ENCODE peak calls at places on chromosomes 1 and 21, in seven cellular contexts. H, J, Z, A, K, G and T are unnamed samples.

GRCh38 chr1:90850925-90851710 is 134.0 kb upstream of the BARHL2 start:
- DNase-seq in H (peak; percentile 14), J (peak; percentile 74), Z (peak; percentile 90), A (peak; percentile 57), K (peak; percentile 55), G (peak; percentile 82), T (peak; percentile 18)

GRCh38 chr1:203628185-203628996 is 1.8 kb downstream of the ATP2B4 start:
- DNase-seq in H (no peak), J (no peak), Z (peak; percentile 70), A (peak; percentile 43), K (peak; percentile 56), G (no peak), T (no peak)

GRCh38 chr1:197884173-197884572 is 18.3 kb upstream of the C1orf53 start:
- DNase-seq in H (no peak), J (no peak), Z (no peak), A (no peak), K (no peak), G (peak; percentile 28), T (no peak)

GRCh38 chr1:23854568-23854967 is 13.5 kb downstream of the FUCA1 start:
- DNase-seq in H (no peak), J (no peak), Z (no peak), A (peak; percentile 8), K (no peak), G (no peak), T (no peak)

GRCh38 chr1:116273042-116273783 is 99.8 kb upstream of the ATP1A1 start:
- DNase-seq in H (no peak), J (no peak), Z (no peak), A (no peak), K (no peak), G (no peak), T (no peak)

GRCh38 chr1:13889495-13889894 is 189.5 kb downstream of the PRDM2 start:
- DNase-seq in H (no peak), J (no peak), Z (no peak), A (no peak), K (no peak), G (no peak), T (no peak)

GRCh38 chr1:226129230-226129629 is 57.3 kb downstream of the ACBD3 start:
- DNase-seq in H (no peak), J (no peak), Z (peak; percentile 2), A (no peak), K (no peak), G (no peak), T (no peak)

GRCh38 chr1:17108360-17108759 is 10.9 kb downstream of the PADI2 start:
- DNase-seq in H (no peak), J (no peak), Z (no peak), A (no peak), K (no peak), G (no peak), T (no peak)

GRCh38 chr1:40711465-40712404 is 20.2 kb downstream of the NFYC start:
- DNase-seq in H (no peak), J (peak; percentile 87), Z (no peak), A (peak; percentile 54), K (peak; percentile 69), G (no peak), T (no peak)

GRCh38 chr1:117665523-117666274 is 59.9 kb downstream of the TENT5C start:
- DNase-seq in H (no peak), J (no peak), Z (no peak), A (no peak), K (no peak), G (no peak), T (no peak)

GRCh38 chr1:7401814-7402547 is 369.1 kb upstream of the VAMP3 start:
- DNase-seq in H (peak; percentile 93), J (peak; percentile 95), Z (no peak), A (peak; percentile 99), K (peak; percentile 100), G (peak; percentile 19), T (no peak)

GRCh38 chr1:90434460-90434859 is 282.6 kb downstream of the BARHL2 start:
- DNase-seq in H (no peak), J (peak; percentile 19), Z (no peak), A (no peak), K (peak; percentile 1), G (no peak), T (no peak)

GRCh38 chr21:34526618-34527290 is 14.7 kb upstream of the KCNE1 start:
- DNase-seq in H (peak; percentile 98), J (peak; percentile 97), Z (peak; percentile 62), A (peak; percentile 100), K (peak; percentile 100), G (peak; percentile 77), T (no peak)

GRCh38 chr1:29688477-29689365 is 452.4 kb downstream of the PTPRU start:
- DNase-seq in H (no peak), J (peak; percentile 58), Z (no peak), A (peak; percentile 69), K (peak; percentile 88), G (no peak), T (no peak)

GRCh38 chr1:115641762-115642167 is at the start of gene VANGL1:
- DNase-seq in H (no peak), J (peak; percentile 79), Z (peak; percentile 78), A (peak; percentile 42), K (peak; percentile 49), G (peak; percentile 81), T (no peak)

GRCh38 chr1:48644190-48644930 is 132.3 kb downstream of the BEND5 start:
- DNase-seq in H (no peak), J (no peak), Z (no peak), A (no peak), K (no peak), G (no peak), T (no peak)

GRCh38 chr1:153790996-153791855 is 16.0 kb downstream of the SLC27A3 start:
- DNase-seq in H (no peak), J (no peak), Z (no peak), A (peak; percentile 88), K (peak; percentile 94), G (no peak), T (peak; percentile 89)

GRCh38 chr1:218368686-218369085 is 23.6 kb downstream of the TGFB2 start:
- DNase-seq in H (no peak), J (no peak), Z (no peak), A (no peak), K (no peak), G (no peak), T (no peak)

GRCh38 chr1:32448773-32449456 is 16.0 kb upstream of the ZBTB8B start:
- DNase-seq in H (no peak), J (peak; percentile 53), Z (no peak), A (peak; percentile 25), K (no peak), G (no peak), T (no peak)

GRCh38 chr1:201025571-201026002 is 2.1 kb upstream of the KIF21B start:
- DNase-seq in H (no peak), J (peak; percentile 47), Z (no peak), A (peak; percentile 72), K (peak; percentile 79), G (no peak), T (no peak)
- TF ChIP-seq CTCF in H (peak; percentile 36), J (peak; percentile 68), Z (no peak), A (peak; percentile 36), K (peak; percentile 25), G (no peak), T (peak; percentile 61)

DNA sequence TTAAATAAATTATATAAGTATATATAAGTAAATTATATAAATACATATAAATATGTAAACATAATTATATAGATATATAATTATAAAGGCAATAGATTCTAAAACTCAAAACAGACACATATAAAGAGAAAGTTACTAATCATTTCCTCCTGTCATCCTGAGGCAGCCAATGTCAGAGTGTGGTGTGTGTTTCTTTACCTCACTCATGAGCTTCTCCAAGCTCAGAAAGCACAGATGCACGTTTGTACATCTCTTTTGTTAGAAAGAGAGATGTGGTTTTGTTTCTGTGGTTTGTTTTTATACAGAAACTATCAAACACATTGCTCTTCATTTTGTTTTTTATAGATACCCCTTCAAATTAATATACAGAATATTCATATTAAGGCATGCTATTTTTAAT is 594.8 kb downstream of the USP25 start:
- DNase-seq in H (no peak), J (no peak), Z (no peak), A (peak; percentile 41), K (no peak), G (no peak), T (no peak)
- H3K4me3 ChIP-seq in H (no peak overlapping the region), J (no peak overlapping the region), Z (no peak overlapping the region), A (no peak overlapping the region), K (no peak overlapping the region), G (no peak overlapping the region), T (no peak overlapping the region)

DNA sequence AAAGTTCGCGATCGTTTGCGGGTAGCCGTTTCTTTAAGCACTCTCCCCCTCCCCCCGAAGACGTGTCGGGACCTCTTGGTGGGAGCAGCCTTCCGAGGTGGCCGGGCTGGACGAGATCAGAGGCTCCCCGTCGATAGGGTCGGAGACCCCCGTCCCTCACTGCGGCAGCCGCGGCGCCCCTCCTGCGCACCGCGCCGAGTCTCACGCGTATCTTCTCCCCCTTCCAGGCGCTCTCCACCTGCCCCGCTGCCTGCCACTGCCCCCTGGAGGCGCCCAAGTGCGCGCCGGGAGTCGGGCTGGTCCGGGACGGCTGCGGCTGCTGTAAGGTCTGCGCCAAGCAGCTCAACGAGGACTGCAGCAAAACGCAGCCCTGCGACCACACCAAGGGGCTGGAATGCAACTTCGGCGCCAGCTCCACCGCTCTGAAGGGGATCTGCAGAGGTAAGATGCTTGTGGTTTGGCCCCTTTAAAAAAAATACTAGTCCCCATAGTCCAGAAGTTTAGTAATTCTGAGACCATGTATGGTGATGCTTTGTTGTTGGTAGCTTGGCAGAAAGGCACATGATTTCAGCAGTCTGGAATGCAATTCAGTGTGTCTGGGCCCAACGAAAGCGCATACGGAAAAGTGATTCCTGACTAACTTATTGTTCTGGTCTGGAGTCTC is 709 bp downstream of the CCN1 start:
- DNase-seq in H (no peak), J (peak; percentile 69), Z (peak; percentile 81), A (peak; percentile 85), K (peak; percentile 69), G (peak; percentile 80), T (no peak)
- TF ChIP-seq CTCF in H (peak; percentile 59), J (peak; percentile 82), Z (peak; percentile 47), A (peak; percentile 31), K (peak; percentile 38), G (peak; percentile 71), T (peak; percentile 70)

GRCh38 chr1:76832521-76832920 is 34.8 kb upstream of the ST6GALNAC5 start:
- DNase-seq in H (no peak), J (no peak), Z (no peak), A (no peak), K (no peak), G (no peak), T (no peak)

GRCh38 chr1:76833151-76833550 is 34.1 kb upstream of the ST6GALNAC5 start:
- DNase-seq in H (no peak), J (peak; percentile 8), Z (no peak), A (no peak), K (no peak), G (no peak), T (no peak)

GRCh38 chr1:76827066-76827465 is 40.2 kb upstream of the ST6GALNAC5 start:
- DNase-seq in H (no peak), J (no peak), Z (no peak), A (no peak), K (no peak), G (no peak), T (no peak)

GRCh38 chr1:76833856-76834255 is 33.4 kb upstream of the ST6GALNAC5 start:
- DNase-seq in H (no peak), J (no peak), Z (no peak), A (no peak), K (no peak), G (no peak), T (no peak)

DNA sequence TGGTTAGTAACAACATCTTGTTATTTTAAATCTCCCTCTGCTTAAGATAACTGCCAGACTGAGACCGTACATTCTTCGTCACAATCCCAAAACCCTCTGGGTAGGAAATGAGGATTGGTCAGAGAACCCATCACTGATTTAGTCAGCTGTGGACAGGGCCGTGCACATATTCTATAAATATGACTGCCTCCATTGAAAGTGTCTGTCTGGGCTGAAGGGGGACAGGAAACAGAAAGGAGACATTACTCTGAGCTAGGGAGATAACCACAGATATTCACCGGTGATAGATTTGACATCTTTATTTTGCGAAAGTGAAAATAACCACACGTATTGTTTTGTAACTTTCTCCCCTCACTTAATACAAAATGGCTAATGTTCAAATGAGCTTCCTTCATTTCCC is 36.9 kb upstream of the ST6GALNAC5 start:
- DNase-seq in H (no peak), J (no peak), Z (no peak), A (no peak), K (no peak), G (no peak), T (no peak)
- H3K4me3 ChIP-seq in H (no peak overlapping the region), J (no peak overlapping the region), Z (no peak overlapping the region), A (no peak overlapping the region), K (no peak overlapping the region), G (no peak overlapping the region), T (no peak overlapping the region)